ENCODE peak calls at places on chromosomes 6 and 20, in ten cellular contexts. T, L, G, S, V, J, W, R, Z and D are unnamed samples.

GRCh38 chr20:44028341-44028715 is 113.7 kb downstream of the TOX2 start:
- DNase-seq in T (no peak), L (no peak), G (no peak), S (no peak), V (no peak), J (no peak), W (no peak), R (no peak), Z (no peak), D (no peak)

GRCh38 chr20:41570552-41570951 is 47.6 kb downstream of the CHD6 start:
- DNase-seq in T (no peak), L (no peak), G (no peak), S (no peak), V (no peak), J (no peak), W (no peak), R (no peak), Z (no peak), D (no peak)

GRCh38 chr6:33856655-33857054 is 52.9 kb upstream of the MLN start:
- DNase-seq in T (no peak), L (no peak), G (no peak), S (no peak), V (no peak), J (peak; percentile 58), W (no peak), R (no peak), Z (no peak), D (peak; percentile 97)

GRCh38 chr20:3239026-3239866 is at the start of gene SLC4A11:
- DNase-seq in T (peak; percentile 54), L (peak; percentile 69), G (peak; percentile 83), S (peak; percentile 82), V (peak; percentile 56), J (no peak), W (peak; percentile 52), R (peak; percentile 84), Z (peak; percentile 90), D (peak; percentile 70)

GRCh38 chr6:35620706-35621105 is 68.0 kb downstream of the FKBP5 start:
- DNase-seq in T (no peak), L (no peak), G (no peak), S (no peak), V (no peak), J (no peak), W (no peak), R (no peak), Z (no peak), D (no peak)

GRCh38 chr20:14700641-14700965 is 363.2 kb upstream of the FLRT3 start:
- DNase-seq in T (no peak), L (no peak), G (no peak), S (no peak), V (no peak), J (no peak), W (no peak), R (no peak), Z (no peak), D (no peak)

GRCh38 chr6:116924245-116924644 is 47.2 kb downstream of the RFX6 start:
- DNase-seq in T (no peak), L (no peak), G (no peak), S (no peak), V (peak; percentile 63), J (no peak), W (no peak), R (no peak), Z (no peak), D (no peak)

GRCh38 chr6:135534773-135535380 is 37.3 kb upstream of the AHI1 start:
- DNase-seq in T (no peak), L (no peak), G (no peak), S (no peak), V (no peak), J (no peak), W (no peak), R (no peak), Z (no peak), D (no peak)

GRCh38 chr20:8652396-8652795 is 416.5 kb upstream of the PLCB4 start:
- DNase-seq in T (no peak), L (no peak), G (no peak), S (no peak), V (no peak), J (no peak), W (no peak), R (no peak), Z (no peak), D (no peak)

GRCh38 chr20:8642247-8642646 is 426.6 kb upstream of the PLCB4 start:
- DNase-seq in T (no peak), L (no peak), G (no peak), S (no peak), V (no peak), J (no peak), W (no peak), R (no peak), Z (no peak), D (no peak)

GRCh38 chr20:8646716-8647115 is 422.2 kb upstream of the PLCB4 start:
- DNase-seq in T (no peak), L (no peak), G (no peak), S (no peak), V (no peak), J (no peak), W (no peak), R (no peak), Z (no peak), D (no peak)

GRCh38 chr20:8646026-8646425 is 422.9 kb upstream of the PLCB4 start:
- DNase-seq in T (no peak), L (peak; percentile 91), G (no peak), S (no peak), V (no peak), J (no peak), W (no peak), R (no peak), Z (no peak), D (no peak)

DNA sequence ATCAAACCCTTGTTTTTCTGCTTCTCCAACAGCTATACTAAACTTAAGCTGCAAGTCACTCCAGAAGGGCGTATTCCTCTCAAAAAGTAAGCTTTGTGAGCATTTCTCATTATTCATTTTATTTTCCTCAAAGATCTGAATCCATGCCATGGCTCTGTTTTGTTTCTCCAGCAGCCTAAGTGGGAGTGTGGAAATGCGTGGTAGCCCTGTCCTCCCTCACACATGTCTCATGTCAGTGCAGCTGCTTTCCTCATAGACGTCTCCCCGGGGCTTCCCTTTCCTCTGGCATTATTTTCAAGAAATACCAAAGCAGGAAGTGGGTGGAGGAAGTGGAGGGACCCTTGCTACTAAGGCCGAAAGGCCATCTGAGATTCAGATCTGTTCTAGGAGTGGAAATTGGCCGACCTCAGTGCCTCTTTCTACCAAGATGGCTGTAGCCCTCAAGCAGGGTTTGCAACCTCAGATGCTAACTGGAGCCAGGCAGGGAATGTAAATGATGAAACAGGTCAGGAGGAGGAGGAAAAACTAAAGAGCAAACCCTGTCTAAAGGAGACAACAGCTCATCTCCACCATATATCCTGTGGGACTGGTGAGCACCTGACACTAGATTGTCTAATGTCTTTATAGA is 420.9 kb upstream of the PLCB4 start:
- DNase-seq in T (no peak), L (no peak), G (no peak), S (no peak), V (no peak), J (no peak), W (no peak), R (no peak), Z (no peak), D (peak; percentile 20)
- TF ChIP-seq MAX in T (no peak), L (no peak), G (no peak), S (no peak), V (no peak), J (no peak), W (no peak), R (no peak), Z (no peak), D (no peak)

GRCh38 chr6:161455848-161456247 is 182.0 kb upstream of the AGPAT4 start:
- DNase-seq in T (no peak), L (no peak), G (no peak), S (no peak), V (no peak), J (no peak), W (no peak), R (no peak), Z (no peak), D (no peak)
- TF ChIP-seq CTCF in T (no peak), L (no peak), G (no peak), S (no peak), V (no peak), J (no peak), W (no peak), R (no peak), Z (no peak), D (peak; percentile 2)

GRCh38 chr6:25132934-25133333 is 146.2 kb upstream of the CARMIL1 start:
- DNase-seq in T (no peak), L (no peak), G (no peak), S (no peak), V (no peak), J (no peak), W (no peak), R (no peak), Z (no peak), D (no peak)

GRCh38 chr6:25125736-25126135 is 153.4 kb upstream of the CARMIL1 start:
- DNase-seq in T (no peak), L (no peak), G (no peak), S (no peak), V (no peak), J (no peak), W (no peak), R (no peak), Z (no peak), D (no peak)

GRCh38 chr6:25127433-25127832 is 151.7 kb upstream of the CARMIL1 start:
- DNase-seq in T (no peak), L (no peak), G (no peak), S (no peak), V (no peak), J (no peak), W (no peak), R (no peak), Z (no peak), D (no peak)

GRCh38 chr6:25133479-25133878 is 145.7 kb upstream of the CARMIL1 start:
- DNase-seq in T (no peak), L (no peak), G (no peak), S (no peak), V (no peak), J (no peak), W (no peak), R (no peak), Z (no peak), D (no peak)

DNA sequence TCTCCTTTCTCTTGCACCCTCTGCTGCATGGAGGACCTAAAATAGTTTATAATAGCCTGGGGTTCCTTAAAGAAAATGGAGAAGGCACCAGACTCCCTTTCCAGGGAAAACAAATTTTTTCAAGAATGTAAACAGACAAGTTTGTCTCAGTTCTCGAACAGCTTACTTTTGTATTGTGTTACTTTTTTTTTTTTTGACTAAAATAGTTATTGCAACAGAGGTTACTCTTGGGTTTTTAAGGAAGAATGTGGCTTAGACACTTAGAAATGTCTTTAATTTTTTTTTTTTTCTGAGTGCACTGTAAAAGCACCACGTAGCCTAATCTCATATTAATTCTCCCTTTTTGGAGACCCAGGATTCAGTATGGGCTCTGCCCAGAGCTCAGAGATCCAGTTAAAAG is 148.7 kb upstream of the CARMIL1 start:
- DNase-seq in T (no peak), L (no peak), G (no peak), S (no peak), V (no peak), J (no peak), W (no peak), R (no peak), Z (no peak), D (no peak)
- TF ChIP-seq MAX in T (no peak), L (no peak), G (no peak), S (no peak), V (no peak), J (no peak), W (no peak), R (no peak), Z (no peak), D (no peak)

DNA sequence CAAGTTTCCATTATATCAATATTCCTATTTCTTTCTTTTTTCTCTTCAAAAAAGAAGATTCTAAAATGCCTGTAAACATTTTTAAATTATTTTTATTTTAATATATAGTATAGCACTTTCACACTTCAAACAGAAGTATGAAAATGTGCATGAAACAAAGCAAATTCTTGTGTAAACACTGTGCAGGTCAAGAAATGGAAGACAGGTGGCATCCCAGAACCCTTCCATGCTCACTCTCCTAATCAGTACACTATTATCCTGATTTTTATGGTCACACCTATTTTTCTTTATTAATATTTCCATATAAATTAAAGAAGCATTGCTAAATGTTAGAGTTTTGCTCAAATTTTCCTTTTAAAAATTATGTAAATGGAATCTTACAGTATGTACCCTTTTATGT is 561.6 kb upstream of the RNF217 start:
- DNase-seq in T (no peak), L (no peak), G (no peak), S (no peak), V (no peak), J (no peak), W (no peak), R (no peak), Z (no peak), D (no peak)
- TF ChIP-seq CTCF in T (no peak), L (no peak), G (no peak), S (no peak), V (peak; percentile 24), J (no peak), W (no peak), R (no peak), Z (no peak), D (no peak)